ENCODE peak calls at places on chromosomes 5 and 9, in eight cellular contexts. C is hepatocyte, H is right lobe of liver, B is heart left ventricle, W is lower leg skin, A is neural progenitor cell, I is fibroblast of mammary gland, M is GM12865. G is an unnamed sample.

GRCh38 chr5:158142182-158142581 is 283.2 kb upstream of the CLINT1 start:
- DNase-seq in C (no peak), H (no peak), B (no peak), W (no peak), A (no peak), I (peak; percentile 78), M (no peak), G (no peak)

GRCh38 chr9:3909966-3910650 is 384.3 kb upstream of the RFX3 start:
- DNase-seq in C (no peak), H (no peak), B (no peak), W (no peak), A (no peak), I (peak; percentile 35), M (no peak), G (no peak)

GRCh38 chr5:141186897-141187512 is at the start of gene PCDHB9:
- DNase-seq in C (peak; percentile 21), H (no peak), B (no peak), W (no peak), A (peak; percentile 65), I (peak; percentile 16), M (peak; percentile 40), G (no peak)

GRCh38 chr5:38375423-38375822 is 117.1 kb downstream of the EGFLAM start:
- DNase-seq in C (no peak), H (no peak), B (no peak), W (no peak), A (peak; percentile 36), I (no peak), M (no peak), G (no peak)

GRCh38 chr9:2570615-2571479 is 50.7 kb upstream of the VLDLR start:
- DNase-seq in C (peak; percentile 84), H (peak; percentile 93), B (peak; percentile 92), W (peak; percentile 88), A (no peak), I (peak; percentile 79), M (peak; percentile 82), G (peak; percentile 10)

GRCh38 chr5:21219255-21219654 is 1231.3 kb upstream of the CDH18 start:
- DNase-seq in C (no peak), H (no peak), B (no peak), W (no peak), A (no peak), I (no peak), M (no peak), G (no peak)

GRCh38 chr5:124341066-124341943 is 405.1 kb downstream of the ZNF608 start:
- DNase-seq in C (no peak), H (no peak), B (no peak), W (no peak), A (no peak), I (peak; percentile 17), M (peak; percentile 12), G (no peak)

GRCh38 chr9:114364123-114364522 is 23.7 kb downstream of the AKNA start:
- DNase-seq in C (no peak), H (no peak), B (no peak), W (no peak), A (no peak), I (peak; percentile 90), M (no peak), G (no peak)

GRCh38 chr9:104991144-104991953 is 63.4 kb upstream of the ABCA1 start:
- DNase-seq in C (peak; percentile 95), H (peak; percentile 94), B (peak; percentile 95), W (peak; percentile 98), A (peak; percentile 90), I (peak; percentile 80), M (peak; percentile 91), G (peak; percentile 71)

GRCh38 chr5:32707394-32707997 is 3.6 kb upstream of the NPR3 start:
- DNase-seq in C (peak; percentile 40), H (no peak), B (no peak), W (no peak), A (peak; percentile 52), I (peak; percentile 52), M (peak; percentile 23), G (peak; percentile 25)

GRCh38 chr9:112198646-112199045 is 23.5 kb upstream of the SUSD1 start:
- DNase-seq in C (peak; percentile 8), H (no peak), B (no peak), W (no peak), A (no peak), I (no peak), M (no peak), G (no peak)

GRCh38 chr9:7403839-7404238 is 395.7 kb downstream of the DMAC1 start:
- DNase-seq in C (no peak), H (no peak), B (no peak), W (no peak), A (no peak), I (no peak), M (no peak), G (no peak)

GRCh38 chr5:109413463-109413862 is 3.7 kb upstream of the PJA2 start:
- DNase-seq in C (peak; percentile 16), H (no peak), B (no peak), W (no peak), A (peak; percentile 58), I (peak; percentile 31), M (peak; percentile 28), G (no peak)

GRCh38 chr5:40680741-40681350 is 1.1 kb downstream of the PTGER4 start:
- DNase-seq in C (no peak), H (peak; percentile 30), B (peak; percentile 65), W (peak; percentile 89), A (peak; percentile 44), I (no peak), M (peak; percentile 15), G (peak; percentile 22)
- TF ChIP-seq CTCF in C (no peak), H (no peak), B (peak; percentile 4), W (no peak), A (peak; percentile 44), I (no peak), M (peak; percentile 7), G (no peak)

GRCh38 chr9:37520641-37521040 is 34.9 kb downstream of the POLR1E start:
- DNase-seq in C (no peak), H (no peak), B (no peak), W (no peak), A (no peak), I (no peak), M (no peak), G (no peak)
- TF ChIP-seq CTCF in C (no peak), H (no peak), B (no peak), W (no peak), A (no peak), I (no peak), M (no peak), G (no peak)

GRCh38 chr5:66494437-66494836 is 101.8 kb upstream of the MAST4 start:
- DNase-seq in C (no peak), H (no peak), B (no peak), W (no peak), A (peak; percentile 31), I (no peak), M (no peak), G (peak; percentile 11)

GRCh38 chr5:66503203-66503789 is 92.9 kb upstream of the MAST4 start:
- DNase-seq in C (no peak), H (no peak), B (peak; percentile 46), W (no peak), A (no peak), I (no peak), M (no peak), G (no peak)

GRCh38 chr5:66498791-66499207 is 97.4 kb upstream of the MAST4 start:
- DNase-seq in C (peak; percentile 12), H (no peak), B (no peak), W (no peak), A (peak; percentile 7), I (peak; percentile 12), M (peak; percentile 11), G (peak; percentile 21)
- TF ChIP-seq CTCF in C (no peak), H (peak; percentile 11), B (peak; percentile 43), W (no peak), A (peak; percentile 30), I (peak; percentile 11), M (no peak), G (peak; percentile 21)

DNA sequence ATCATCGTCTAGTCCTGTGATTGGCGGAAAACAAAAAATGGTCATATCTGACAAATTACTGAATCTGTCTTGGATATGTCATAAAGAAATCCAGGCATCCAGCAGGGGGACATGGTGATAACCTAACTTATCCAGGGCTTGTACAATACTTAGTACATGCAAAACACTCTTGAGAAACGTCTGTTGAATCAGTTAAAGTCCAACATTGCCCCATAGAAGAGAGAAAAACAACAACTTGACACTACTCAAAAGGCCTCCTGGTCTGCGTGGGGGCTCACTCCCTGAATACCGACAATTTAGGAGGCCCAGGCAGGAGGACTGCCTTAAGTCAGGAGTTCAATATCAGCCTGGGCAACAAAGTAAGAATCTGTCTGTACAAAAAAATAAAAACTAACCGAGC is 217.5 kb downstream of the DCP2 start:
- DNase-seq in C (no peak), H (no peak), B (no peak), W (no peak), A (no peak), I (no peak), M (no peak), G (no peak)
- TF ChIP-seq CTCF in C (no peak), H (peak; percentile 20), B (no peak), W (no peak), A (no peak), I (no peak), M (no peak), G (no peak)

GRCh38 chr9:76396597-76396996 is 2.4 kb upstream of the RFK start:
- DNase-seq in C (no peak), H (no peak), B (no peak), W (no peak), A (no peak), I (no peak), M (no peak), G (no peak)

GRCh38 chr9:76394896-76395244 is 644 bp upstream of the RFK start:
- DNase-seq in C (peak; percentile 66), H (peak; percentile 62), B (no peak), W (peak; percentile 89), A (peak; percentile 66), I (peak; percentile 44), M (peak; percentile 75), G (peak; percentile 58)

GRCh38 chr9:76395381-76395780 is 1.2 kb upstream of the RFK start:
- DNase-seq in C (no peak), H (no peak), B (no peak), W (peak; percentile 56), A (no peak), I (no peak), M (no peak), G (no peak)

GRCh38 chr9:76396144-76396543 is 1.9 kb upstream of the RFK start:
- DNase-seq in C (no peak), H (no peak), B (no peak), W (peak; percentile 58), A (no peak), I (no peak), M (no peak), G (no peak)

GRCh38 chr9:76394023-76394895 is at the start of gene RFK:
- DNase-seq in C (peak; percentile 96), H (peak; percentile 97), B (peak; percentile 97), W (peak; percentile 99), A (peak; percentile 97), I (peak; percentile 89), M (peak; percentile 96), G (peak; percentile 95)
- TF ChIP-seq CTCF in C (peak; percentile 55), H (peak; percentile 43), B (peak; percentile 59), W (no peak), A (peak; percentile 58), I (peak; percentile 20), M (peak; percentile 30), G (peak; percentile 67)

DNA sequence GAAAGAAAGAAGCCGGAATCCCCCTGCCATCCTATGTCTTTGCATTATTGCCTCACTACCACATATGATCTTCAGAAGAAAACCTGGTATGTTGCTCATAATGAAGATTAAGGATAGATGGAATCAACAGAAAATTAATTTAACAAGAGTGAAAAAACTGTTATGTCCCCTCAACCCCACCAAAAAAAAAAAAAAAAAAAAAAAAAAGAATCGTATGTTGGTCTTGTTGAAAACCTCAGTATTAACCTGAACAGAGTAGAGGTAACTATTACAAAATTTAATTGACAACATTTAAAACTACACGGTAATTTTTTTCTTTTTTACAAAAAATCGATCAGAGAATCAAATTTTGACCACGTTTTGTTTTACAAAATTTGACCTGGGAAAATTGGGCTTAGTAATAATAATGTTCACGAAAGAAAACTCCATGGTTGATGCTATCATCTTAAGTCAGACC is 827 bp upstream of the CSNK1A1 start:
- DNase-seq in C (no peak), H (no peak), B (no peak), W (no peak), A (no peak), I (no peak), M (no peak), G (no peak)
- TF ChIP-seq CTCF in C (no peak), H (no peak), B (no peak), W (no peak), A (no peak), I (no peak), M (no peak), G (no peak)